ENCODE peak calls at places on chromosomes 12 and 14, in six cellular contexts. Q, U, C, E, F and A are unnamed samples.
A peak's percentile ranks its signal among the peaks of the same experiment; 100 is the strongest.

GRCh38 chr12:116150001-116150400 is 127.5 kb downstream of the MED13L start:
- DNase-seq in Q (no peak), U (no peak), C (no peak), E (no peak), F (no peak), A (no peak)

GRCh38 chr12:50353869-50354593 is 42.4 kb downstream of the FAM186A start:
- DNase-seq in Q (peak; percentile 34), U (no peak), C (no peak), E (no peak), F (no peak), A (no peak)

GRCh38 chr12:8844665-8845064 is 22.2 kb downstream of the A2ML1 start:
- DNase-seq in Q (peak; percentile 16), U (no peak), C (peak; percentile 10), E (peak; percentile 34), F (no peak), A (no peak)

GRCh38 chr12:7310070-7310469 is 6.2 kb downstream of the ACSM4 start:
- DNase-seq in Q (no peak), U (no peak), C (no peak), E (no peak), F (no peak), A (no peak)

GRCh38 chr14:29576997-29577396 is 350.6 kb downstream of the PRKD1 start:
- DNase-seq in Q (peak; percentile 42), U (no peak), C (no peak), E (no peak), F (no peak), A (no peak)

GRCh38 chr12:123938679-123939480 is 33.8 kb downstream of the CCDC92 start:
- DNase-seq in Q (no peak), U (peak; percentile 17), C (no peak), E (peak; percentile 55), F (no peak), A (peak; percentile 50)

GRCh38 chr14:97143456-97143855 is 346.3 kb downstream of the VRK1 start:
- DNase-seq in Q (no peak), U (no peak), C (no peak), E (no peak), F (no peak), A (no peak)

GRCh38 chr12:120096671-120097202 is 19.8 kb downstream of the RAB35 start:
- DNase-seq in Q (no peak), U (no peak), C (no peak), E (no peak), F (no peak), A (no peak)

GRCh38 chr14:34450542-34450915 is 11.5 kb downstream of the SPTSSA start:
- DNase-seq in Q (no peak), U (no peak), C (peak; percentile 95), E (no peak), F (no peak), A (no peak)

GRCh38 chr12:102689701-102690100 is 209.3 kb upstream of the IGF1 start:
- DNase-seq in Q (no peak), U (no peak), C (no peak), E (no peak), F (no peak), A (no peak)

GRCh38 chr12:100254876-100255275 is 12.0 kb downstream of the DEPDC4 start:
- DNase-seq in Q (no peak), U (no peak), C (no peak), E (no peak), F (no peak), A (no peak)

GRCh38 chr12:59973515-59973914 is 377.7 kb downstream of the SLC16A7 start:
- DNase-seq in Q (peak; percentile 75), U (no peak), C (no peak), E (no peak), F (no peak), A (no peak)

GRCh38 chr14:61930101-61930857 is 168.1 kb downstream of the SNAPC1 start:
- DNase-seq in Q (no peak), U (no peak), C (no peak), E (no peak), F (no peak), A (no peak)

GRCh38 chr14:63460594-63461132 is 82.5 kb downstream of the PPP2R5E start:
- DNase-seq in Q (no peak), U (no peak), C (no peak), E (no peak), F (no peak), A (no peak)

GRCh38 chr12:4648099-4648498 is 752 bp downstream of the AKAP3 start:
- DNase-seq in Q (no peak), U (no peak), C (no peak), E (no peak), F (no peak), A (no peak)

GRCh38 chr14:49892636-49893308 is at the start of gene ARF6:
- DNase-seq in Q (peak; percentile 96), U (peak; percentile 98), C (peak; percentile 93), E (peak; percentile 91), F (peak; percentile 81), A (peak; percentile 94)
- TF ChIP-seq BHLHE40 in Q (peak; percentile 50), U (no peak), C (no peak), E (peak; percentile 57), F (peak; percentile 66), A (no peak)

GRCh38 chr14:75342762-75343599 is 64.4 kb downstream of the FOS start:
- DNase-seq in Q (no peak), U (no peak), C (no peak), E (no peak), F (peak; percentile 57), A (no peak)

GRCh38 chr14:75343914-75344313 is 65.3 kb downstream of the FOS start:
- DNase-seq in Q (no peak), U (no peak), C (no peak), E (no peak), F (no peak), A (no peak)

GRCh38 chr14:75340921-75341320 is 62.3 kb downstream of the FOS start:
- DNase-seq in Q (no peak), U (no peak), C (no peak), E (no peak), F (no peak), A (no peak)

GRCh38 chr14:75339059-75339458 is 60.4 kb downstream of the FOS start:
- DNase-seq in Q (peak; percentile 13), U (no peak), C (no peak), E (no peak), F (no peak), A (no peak)

GRCh38 chr14:75341639-75342038 is 63.0 kb downstream of the FOS start:
- DNase-seq in Q (no peak), U (no peak), C (no peak), E (no peak), F (no peak), A (no peak)
- TF ChIP-seq BHLHE40 in Q (no peak), U (no peak), C (no peak), E (no peak), F (no peak), A (no peak)

DNA sequence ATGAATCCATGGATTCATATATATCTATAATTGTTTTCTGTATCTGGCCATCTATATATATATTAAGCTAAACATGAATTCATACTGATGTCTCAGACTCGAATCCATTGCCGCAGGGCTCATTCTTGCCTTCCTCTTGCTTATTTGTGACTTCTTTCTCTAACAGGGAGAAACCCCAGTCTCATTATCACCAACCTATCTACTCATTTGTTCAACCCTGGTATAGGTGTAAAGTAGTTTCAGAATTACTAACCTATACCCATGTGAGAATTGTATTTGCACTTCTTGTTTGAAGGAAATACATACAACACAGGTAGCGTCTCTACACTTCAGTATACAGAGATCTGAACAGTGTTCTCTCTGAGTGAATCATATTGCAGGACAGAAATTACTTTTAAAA is 77.7 kb downstream of the PTPN11 start:
- DNase-seq in Q (no peak), U (no peak), C (no peak), E (no peak), F (peak; percentile 40), A (no peak)
- TF ChIP-seq BHLHE40 in Q (no peak), U (no peak), C (no peak), E (no peak), F (no peak), A (no peak)

DNA sequence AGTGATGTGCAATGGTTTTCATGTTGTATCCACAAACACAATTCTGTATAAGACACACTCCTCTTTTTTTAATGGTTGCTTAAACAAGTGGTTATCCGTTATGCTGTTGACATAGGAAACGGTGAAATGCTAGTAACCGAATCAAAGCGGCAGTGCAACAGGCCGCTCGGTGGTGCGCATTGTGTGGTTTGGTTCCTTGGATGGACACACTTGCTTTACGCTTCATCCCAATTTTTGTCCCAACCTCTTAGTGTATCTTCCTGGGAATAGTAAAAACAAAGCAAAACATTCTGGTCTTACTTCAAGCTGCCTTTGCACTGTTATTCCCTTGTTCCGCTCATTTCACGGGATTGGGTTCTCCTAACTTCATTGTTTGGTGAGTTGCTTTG is 625 bp upstream of the PTGER2 start:
- DNase-seq in Q (peak; percentile 44), U (no peak), C (no peak), E (no peak), F (no peak), A (no peak)
- TF ChIP-seq BHLHE40 in Q (no peak), U (no peak), C (no peak), E (no peak), F (no peak), A (no peak)

GRCh38 chr14:72738181-72738611 is 155.7 kb downstream of the DPF3 start:
- DNase-seq in Q (no peak), U (no peak), C (no peak), E (no peak), F (no peak), A (no peak)
- TF ChIP-seq BHLHE40 in Q (no peak), U (no peak), C (no peak), E (no peak), F (no peak), A (no peak)